ENCODE peak calls at places on chromosomes 13 and 19, in six cellular contexts. B is right atrium auricular region; Y is IMR-90; G is cardiac fibroblast; V is effector CD4-positive, alpha-beta T cell; T is RWPE1. A is an unnamed sample.

GRCh38 chr19:54418030-54418929 is 3.0 kb downstream of the TTYH1 start:
- DNase-seq in G (peak; percentile 49), B (no peak), V (no peak), Y (peak; percentile 19), T (no peak), A (no peak)

GRCh38 chr13:79500829-79501228 is 19.9 kb downstream of the NDFIP2 start:
- DNase-seq in Y (no peak), T (no peak), V (no peak), B (no peak), G (no peak), A (no peak)

GRCh38 chr19:55270172-55270942 is 9.6 kb downstream of the HSPBP1 start:
- DNase-seq in B (no peak), G (no peak), Y (no peak), V (no peak), T (no peak), A (no peak)

GRCh38 chr19:6272411-6272791 is 7.4 kb downstream of the MLLT1 start:
- DNase-seq in G (no peak), V (no peak), B (no peak), T (no peak), Y (no peak), A (no peak)

GRCh38 chr13:24997367-24997967 is 98.5 kb upstream of the PABPC3 start:
- DNase-seq in T (peak; percentile 10), V (no peak), G (peak; percentile 45), Y (peak; percentile 27), B (no peak), A (no peak)

GRCh38 chr13:96020155-96020575 is 33.0 kb downstream of the UGGT2 start:
- DNase-seq in B (no peak), Y (peak; percentile 67), G (peak; percentile 84), V (no peak), T (peak; percentile 50), A (no peak)

GRCh38 chr13:110396913-110397379 is 89.9 kb downstream of the COL4A2 start:
- DNase-seq in G (peak; percentile 100), Y (peak; percentile 100), T (peak; percentile 84), B (peak; percentile 98), V (no peak), A (no peak)

GRCh38 chr13:109787135-109787954 is 962 bp upstream of the IRS2 start:
- DNase-seq in T (no peak), V (peak; percentile 31), G (peak; percentile 48), Y (peak; percentile 33), B (no peak), A (no peak)

GRCh38 chr19:46606019-46606418 is 4.9 kb downstream of the CALM3 start:
- DNase-seq in T (no peak), G (no peak), B (no peak), V (no peak), Y (no peak), A (no peak)

GRCh38 chr19:3625996-3626472 is 556 bp downstream of the CACTIN start:
- DNase-seq in V (peak; percentile 14), T (peak; percentile 30), Y (no peak), B (no peak), G (no peak), A (no peak)

GRCh38 chr13:45372189-45373115 is 31.5 kb upstream of the TPT1 start:
- DNase-seq in B (no peak), Y (peak; percentile 15), G (no peak), V (no peak), T (no peak), A (no peak)

GRCh38 chr19:15733895-15734294 is 3.9 kb upstream of the OR10H3 start:
- DNase-seq in B (no peak), G (no peak), Y (no peak), V (no peak), T (no peak), A (no peak)

GRCh38 chr19:50977626-50978025 is 6.1 kb downstream of the KLK7 start:
- DNase-seq in T (no peak), B (no peak), G (no peak), Y (no peak), V (no peak), A (no peak)

GRCh38 chr13:110546933-110547332 is 14.6 kb downstream of the RAB20 start:
- DNase-seq in V (no peak), B (peak; percentile 95), T (peak; percentile 89), G (peak; percentile 96), Y (peak; percentile 89), A (no peak)

GRCh38 chr19:6238256-6238642 is 41.5 kb downstream of the MLLT1 start:
- DNase-seq in V (no peak), T (no peak), Y (no peak), G (peak; percentile 58), B (no peak), A (no peak)